ENCODE peak calls at places on chromosomes 4 and X, in eight cellular contexts. D is tibial artery, L is BE2C, P is Calu3, A is fibroblast of lung, X is HFF-Myc, H is ovary, M is dorsolateral prefrontal cortex. E is an unnamed sample.

GRCh38 chr4:87193958-87194675 is 26.3 kb downstream of the KLHL8 start:
- DNase-seq in P (no peak), M (no peak), A (no peak), L (no peak), D (no peak), X (no peak), H (no peak), E (no peak)

GRCh38 chr4:74537459-74537858 is 92.5 kb downstream of the AREG start:
- DNase-seq in A (no peak), M (no peak), P (no peak), H (no peak), L (no peak), X (no peak), D (no peak), E (no peak)

GRCh38 chr4:21768349-21769310 is 179.9 kb downstream of the KCNIP4 start:
- DNase-seq in L (peak; percentile 43), P (peak; percentile 38), D (no peak), A (peak; percentile 50), X (no peak), M (peak; percentile 54), H (no peak), E (peak; percentile 48)

GRCh38 chrX:113828470-113828869 is 755.4 kb upstream of the HTR2C start:
- DNase-seq in M (no peak), D (no peak), L (no peak), X (no peak), P (no peak), H (no peak), A (no peak), E (no peak)

GRCh38 chr4:2771264-2771663 is 15.1 kb upstream of the TNIP2 start:
- DNase-seq in H (no peak), M (no peak), D (peak; percentile 32), A (no peak), P (no peak), X (no peak), L (no peak), E (no peak)

GRCh38 chr4:156898373-156899117 is 73.1 kb downstream of the PDGFC start:
- DNase-seq in A (no peak), M (no peak), P (no peak), L (no peak), D (no peak), H (no peak), X (no peak), E (no peak)

GRCh38 chr4:152945639-152946038 is 9.5 kb downstream of the FHDC1 start:
- DNase-seq in A (no peak), D (no peak), P (no peak), H (no peak), L (no peak), M (no peak), X (no peak), E (no peak)

GRCh38 chr4:36786519-36786918 is 458.0 kb upstream of the NWD2 start:
- DNase-seq in A (peak; percentile 25), M (no peak), H (no peak), P (no peak), L (no peak), X (no peak), D (no peak), E (no peak)

GRCh38 chrX:7941390-7942042 is 14.3 kb upstream of the PNPLA4 start:
- DNase-seq in A (peak; percentile 12), X (peak; percentile 9), P (peak; percentile 3), L (no peak), M (peak; percentile 8), D (no peak), H (no peak), E (peak; percentile 14)

GRCh38 chrX:43961699-43962098 is 11.5 kb downstream of the NDP start:
- DNase-seq in P (no peak), X (no peak), A (no peak), M (no peak), L (no peak), H (no peak), D (no peak), E (no peak)

GRCh38 chrX:118761950-118762725 is 34.7 kb downstream of the IL13RA1 start:
- DNase-seq in A (no peak), P (no peak), L (no peak), D (no peak), H (no peak), M (no peak), X (no peak), E (no peak)

GRCh38 chr4:30720021-30720655 is at the start of gene PCDH7:
- DNase-seq in P (peak; percentile 12), X (no peak), D (peak; percentile 70), A (peak; percentile 83), H (no peak), M (no peak), L (no peak), E (peak; percentile 28)

GRCh38 chr4:184329235-184330007 is 111.7 kb upstream of the ENPP6 start:
- DNase-seq in P (no peak), X (no peak), D (no peak), A (no peak), H (no peak), L (no peak), M (no peak), E (no peak)

GRCh38 chr4:78622253-78622979 is 70.8 kb downstream of the ANXA3 start:
- DNase-seq in X (peak; percentile 19), H (no peak), L (no peak), M (no peak), P (no peak), A (peak; percentile 81), D (no peak), E (peak; percentile 58)

GRCh38 chr4:1792832-1793495 is at the start of gene FGFR3:
- DNase-seq in L (peak; percentile 72), P (peak; percentile 54), A (peak; percentile 10), H (no peak), D (no peak), X (no peak), M (no peak), E (no peak)

GRCh38 chrX:11704725-11705495 is 39.2 kb upstream of the ARHGAP6 start:
- DNase-seq in L (no peak), M (no peak), H (no peak), D (no peak), P (no peak), A (peak; percentile 41), X (no peak), E (peak; percentile 57)

GRCh38 chr4:15976456-15977096 is 13.6 kb upstream of the FGFBP2 start:
- DNase-seq in L (no peak), D (no peak), M (no peak), X (no peak), H (no peak), A (no peak), P (no peak), E (no peak)

GRCh38 chr4:156547891-156548290 is 423.7 kb downstream of the PDGFC start:
- DNase-seq in M (no peak), H (no peak), L (no peak), X (no peak), A (peak; percentile 34), D (no peak), P (no peak), E (no peak)

DNA sequence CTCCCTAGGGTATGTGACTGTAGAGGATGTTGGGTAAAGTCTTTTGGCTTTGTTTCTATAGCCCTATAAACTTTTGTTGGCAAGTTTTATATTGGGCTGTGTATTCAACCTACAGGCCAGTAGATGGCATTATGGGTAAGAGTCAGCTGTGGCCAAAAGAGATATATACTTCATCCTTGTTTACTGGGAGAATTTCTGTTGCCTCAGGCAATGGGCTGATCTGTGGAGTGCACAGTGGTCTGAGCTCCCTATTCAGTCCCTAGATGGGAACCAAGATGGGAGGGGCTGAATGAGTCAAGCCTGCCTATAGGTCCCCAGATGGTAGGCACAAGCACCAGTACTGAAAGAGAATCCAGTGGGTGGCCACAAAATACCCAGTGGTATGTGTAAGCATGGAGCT is 580.6 kb downstream of the EPHA5 start:
- DNase-seq in P (no peak), A (peak; percentile 38), H (no peak), M (no peak), X (no peak), D (no peak), L (peak; percentile 75), E (peak; percentile 13)
- TF ChIP-seq CTCF in P (no peak), A (no peak), H (no peak), M (peak; percentile 15), X (no peak), D (no peak), L (peak; percentile 71), E (peak; percentile 52)

GRCh38 chrX:112081781-112082482 is 644 bp downstream of the TRPC5 start:
- DNase-seq in H (no peak), P (no peak), X (no peak), M (no peak), L (no peak), A (no peak), D (no peak), E (no peak)

GRCh38 chrX:112085149-112085548 is 2.6 kb upstream of the TRPC5 start:
- DNase-seq in P (no peak), A (no peak), H (no peak), D (no peak), L (no peak), X (no peak), M (no peak), E (no peak)

GRCh38 chrX:112087545-112087944 is 5.0 kb upstream of the TRPC5 start:
- DNase-seq in M (no peak), X (no peak), P (no peak), H (no peak), A (no peak), L (no peak), D (no peak), E (no peak)

GRCh38 chrX:112078606-112079005 is 4.0 kb downstream of the TRPC5 start:
- DNase-seq in X (no peak), H (no peak), P (no peak), L (no peak), M (no peak), D (no peak), A (peak; percentile 8), E (no peak)

DNA sequence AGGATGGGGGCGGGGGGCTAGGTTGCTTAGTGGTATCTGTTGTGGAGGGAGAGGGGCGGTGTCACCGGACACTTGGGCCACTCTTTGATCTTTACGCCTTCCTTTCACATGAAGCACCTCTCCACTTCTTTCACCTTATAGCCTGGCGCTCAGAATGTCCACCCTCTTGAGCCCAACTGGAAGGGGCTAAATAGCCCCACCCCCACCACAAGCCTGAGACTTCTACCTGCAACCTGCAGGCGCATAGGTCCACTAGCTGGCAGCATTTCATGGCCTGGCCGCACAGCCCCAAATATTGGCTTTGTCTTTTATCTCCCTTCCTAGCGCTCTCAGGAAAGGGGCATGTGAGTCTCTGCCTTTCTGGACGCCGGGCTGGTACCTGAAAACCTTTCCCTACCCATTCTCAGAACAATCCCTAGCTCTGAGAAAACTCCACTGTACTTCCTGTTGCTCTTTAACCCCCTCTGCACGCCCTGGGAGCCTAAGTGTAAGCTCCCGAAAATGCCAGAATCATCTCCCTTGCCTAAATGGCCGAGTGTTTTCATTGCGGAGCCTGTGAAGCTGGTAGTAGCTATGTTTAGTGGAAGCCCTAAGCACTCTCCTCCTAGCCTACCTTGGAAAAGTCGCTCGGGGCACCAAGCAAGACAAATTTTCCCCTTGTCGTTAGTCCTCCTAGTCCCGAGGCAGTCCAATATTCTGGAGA is 1.2 kb upstream of the TRPC5 start:
- DNase-seq in H (no peak), M (no peak), L (no peak), D (no peak), A (no peak), P (no peak), X (no peak), E (no peak)
- TF ChIP-seq CTCF in H (no peak), M (no peak), L (no peak), D (no peak), A (no peak), P (no peak), X (no peak), E (no peak)

GRCh38 chr4:158775091-158775651 is 6.3 kb downstream of the FNIP2 start:
- DNase-seq in X (no peak), D (no peak), P (no peak), H (peak; percentile 28), M (no peak), A (peak; percentile 85), L (no peak), E (peak; percentile 60)
- TF ChIP-seq CTCF in X (no peak), D (no peak), P (no peak), H (no peak), M (no peak), A (no peak), L (no peak), E (no peak)

GRCh38 chr4:140595065-140595464 is 26.3 kb upstream of the UCP1 start:
- DNase-seq in L (no peak), P (peak; percentile 39), D (no peak), H (no peak), M (peak; percentile 20), X (no peak), A (peak; percentile 3), E (no peak)
- TF ChIP-seq CTCF in L (peak; percentile 73), P (peak; percentile 63), D (no peak), H (no peak), M (no peak), X (peak; percentile 45), A (peak; percentile 51), E (peak; percentile 66)

E was measured in brain microvascular endothelial cell.